ENCODE peak calls at places on chromosomes 12 and 14, in six cellular contexts. A, M, Q, P, Y and K are unnamed samples.

GRCh38 chr12:3458041-3458440 is 33.0 kb upstream of the PRMT8 start:
- DNase-seq in Q (peak), M (no peak), Y (no peak), A (no peak), P (no peak), K (no peak)

GRCh38 chr12:2561367-2561766 is 233.4 kb upstream of the FKBP4 start:
- DNase-seq in M (no peak), P (no peak), A (no peak), Q (no peak), Y (no peak), K (no peak)

GRCh38 chr12:19597304-19598066 is 158.2 kb downstream of the AEBP2 start:
- DNase-seq in Q (no peak), A (no peak), M (no peak), P (no peak), Y (no peak), K (no peak)

GRCh38 chr14:102486513-102487203 is 22.9 kb downstream of the ANKRD9 start:
- DNase-seq in P (no peak), M (no peak), Y (no peak), A (no peak), Q (no peak), K (no peak)

GRCh38 chr12:31726575-31726974 is 2.2 kb downstream of the AMN1 start:
- DNase-seq in A (no peak), Q (no peak), M (no peak), Y (no peak), P (no peak), K (no peak)

GRCh38 chr14:92748259-92749016 is at the start of gene LGMN:
- DNase-seq in Y (peak), M (peak), Q (peak), A (peak), P (no peak), K (peak)

GRCh38 chr14:98893675-98894074 is 378.3 kb downstream of the BCL11B start:
- DNase-seq in Y (no peak), M (no peak), Q (no peak), P (no peak), A (no peak), K (no peak)

GRCh38 chr12:108355069-108355468 is 16.0 kb upstream of the CMKLR1 start:
- DNase-seq in A (no peak), M (no peak), Y (no peak), Q (no peak), P (no peak), K (no peak)

GRCh38 chr12:65602191-65602578 is 222.1 kb upstream of the HMGA2 start:
- DNase-seq in P (no peak), Q (no peak), Y (no peak), M (no peak), A (no peak), K (peak)

GRCh38 chr12:10717410-10717809 is 5.7 kb downstream of the YBX3 start:
- DNase-seq in M (no peak), Q (no peak), P (peak), A (no peak), Y (no peak), K (peak)

GRCh38 chr12:19529933-19530630 is 90.8 kb downstream of the AEBP2 start:
- DNase-seq in Q (no peak), Y (no peak), P (no peak), M (no peak), A (no peak), K (peak)

GRCh38 chr12:45978108-45978507 is 12.3 kb downstream of the SCAF11 start:
- DNase-seq in M (no peak), A (no peak), Q (no peak), Y (no peak), P (no peak), K (no peak)

GRCh38 chr12:56565510-56566101 is 44.0 kb downstream of the RBMS2 start:
- DNase-seq in M (no peak), P (peak), Y (peak), Q (no peak), A (peak), K (peak)

GRCh38 chr12:6667559-6668210 is 4.8 kb upstream of the ING4 start:
- DNase-seq in Q (peak), M (no peak), A (no peak), Y (no peak), P (no peak), K (no peak)

GRCh38 chr14:97367278-97367677 is 570.1 kb downstream of the VRK1 start:
- DNase-seq in Q (no peak), P (no peak), M (no peak), Y (no peak), A (no peak), K (no peak)

GRCh38 chr14:21252149-21252548 is 17.1 kb downstream of the HNRNPC start:
- DNase-seq in Q (no peak), M (no peak), A (no peak), Y (no peak), P (no peak), K (no peak)

GRCh38 chr12:51368640-51369517 is 22.3 kb downstream of the GALNT6 start:
- DNase-seq in Y (peak), P (peak), Q (no peak), M (peak), A (peak), K (no peak)